ENCODE peak calls at places on chromosomes 3 and 15, in nine cellular contexts. A is sigmoid colon; S is activated CD4-positive, alpha-beta T cell treated with anti-CD3 and anti-CD28 coated beads for 24 hours; G is myocyte; W is AG04450; I is GM04504; Q is HEK293T; J is stomach; D is upper lobe of right lung. R is an unnamed sample.

GRCh38 chr3:185711255-185711870 is 113.5 kb downstream of the IGF2BP2 start:
- DNase-seq in A (no peak), S (no peak), G (no peak), W (no peak), I (no peak), Q (no peak), J (no peak), D (no peak), R (no peak)

GRCh38 chr15:65804252-65804931 is 12.3 kb upstream of the DENND4A start:
- DNase-seq in A (no peak), S (no peak), G (peak), W (no peak), I (no peak), Q (no peak), J (no peak), D (no peak), R (no peak)

GRCh38 chr15:76339302-76340197 is 3.0 kb downstream of the ISL2 start:
- DNase-seq in A (no peak), S (no peak), G (no peak), W (no peak), I (no peak), Q (no peak), J (no peak), D (no peak), R (no peak)

GRCh38 chr15:62472616-62473299 is 307.7 kb upstream of the C2CD4B start:
- DNase-seq in A (peak), S (no peak), G (peak), W (no peak), I (no peak), Q (peak), J (no peak), D (no peak), R (no peak)

GRCh38 chr3:170357920-170358854 is 672 bp downstream of the SKIL start:
- DNase-seq in A (peak), S (peak), G (peak), W (no peak), I (peak), Q (peak), J (peak), D (peak), R (no peak)

GRCh38 chr15:34047893-34048775 is 9.1 kb upstream of the AVEN start:
- DNase-seq in A (no peak), S (no peak), G (peak), W (no peak), I (no peak), Q (no peak), J (no peak), D (no peak), R (no peak)

GRCh38 chr3:121463745-121464144 is 82.0 kb downstream of the POLQ start:
- DNase-seq in A (no peak), S (no peak), G (no peak), W (no peak), I (no peak), Q (no peak), J (no peak), D (no peak), R (no peak)

GRCh38 chr15:57553526-57553925 is 38.2 kb upstream of the MYZAP start:
- DNase-seq in A (no peak), S (no peak), G (no peak), W (no peak), I (no peak), Q (no peak), J (no peak), D (no peak), R (no peak)

GRCh38 chr3:109460961-109461360 is 123.6 kb upstream of the DPPA4 start:
- DNase-seq in A (no peak), S (no peak), G (no peak), W (no peak), I (no peak), Q (no peak), J (no peak), D (no peak), R (no peak)

GRCh38 chr3:29128004-29128403 is 152.9 kb upstream of the RBMS3 start:
- DNase-seq in A (no peak), S (no peak), G (peak), W (no peak), I (no peak), Q (no peak), J (no peak), D (no peak), R (no peak)

GRCh38 chr3:102235679-102236078 is 199.1 kb upstream of the ZPLD1 start:
- DNase-seq in A (no peak), S (no peak), G (peak), W (no peak), I (no peak), Q (no peak), J (no peak), D (no peak), R (no peak)

GRCh38 chr3:127451321-127451720 is 139.2 kb downstream of the TPRA1 start:
- DNase-seq in A (peak), S (no peak), G (no peak), W (no peak), I (no peak), Q (no peak), J (no peak), D (no peak), R (no peak)

GRCh38 chr3:70120360-70120966 is 120.9 kb downstream of the SAMMSON start:
- DNase-seq in A (peak), S (peak), G (peak), W (peak), I (no peak), Q (peak), J (peak), D (peak), R (peak)

GRCh38 chr3:179606534-179607085 is 2.0 kb downstream of the NDUFB5 start:
- DNase-seq in A (no peak), S (no peak), G (no peak), W (no peak), I (no peak), Q (no peak), J (no peak), D (no peak), R (no peak)

GRCh38 chr3:30340500-30340899 is 265.9 kb upstream of the TGFBR2 start:
- DNase-seq in A (no peak), S (no peak), G (no peak), W (no peak), I (no peak), Q (no peak), J (no peak), D (no peak), R (no peak)

GRCh38 chr3:59422312-59422711 is 372.5 kb upstream of the CFAP20DC start:
- DNase-seq in A (no peak), S (no peak), G (no peak), W (no peak), I (no peak), Q (no peak), J (no peak), D (no peak), R (no peak)

GRCh38 chr15:68561146-68561545 is 17.6 kb upstream of the CORO2B start:
- DNase-seq in A (peak), S (no peak), G (no peak), W (no peak), I (no peak), Q (no peak), J (no peak), D (peak), R (no peak)

GRCh38 chr15:97745481-97746071 is 214.9 kb upstream of the ARRDC4 start:
- DNase-seq in A (no peak), S (peak), G (no peak), W (no peak), I (no peak), Q (peak), J (peak), D (no peak), R (peak)

GRCh38 chr3:33578325-33579180 is 138.3 kb upstream of the UBP1 start:
- DNase-seq in A (no peak), S (no peak), G (peak), W (peak), I (peak), Q (no peak), J (no peak), D (no peak), R (no peak)

GRCh38 chr3:102682761-102683160 is 247.9 kb downstream of the ZPLD1 start:
- DNase-seq in A (no peak), S (no peak), G (no peak), W (no peak), I (no peak), Q (no peak), J (no peak), D (no peak), R (no peak)

R was measured in GM18507.